ENCODE peak calls at places on chromosome 12, in five cellular contexts. J, B, D, Q and T are unnamed samples.

GRCh38 chr12:1592444-1593231 is 1.7 kb downstream of the FBXL14 start:
- DNase-seq in J (peak; percentile 24), B (no peak), D (no peak), Q (no peak), T (peak; percentile 23)

GRCh38 chr12:61891632-61892031 is 368.6 kb upstream of the USP15 start:
- DNase-seq in J (no peak), B (no peak), D (no peak), Q (no peak), T (no peak)

GRCh38 chr12:59446156-59446555 is 149.7 kb upstream of the SLC16A7 start:
- DNase-seq in J (no peak), B (no peak), D (no peak), Q (no peak), T (no peak)

GRCh38 chr12:55728185-55728931 is 451 bp downstream of the CD63 start:
- DNase-seq in J (peak; percentile 74), B (peak; percentile 84), D (peak; percentile 87), Q (peak; percentile 93), T (peak; percentile 87)

GRCh38 chr12:27142102-27142721 is 59.8 kb upstream of the C12orf71 start:
- DNase-seq in J (peak; percentile 85), B (peak; percentile 30), D (peak; percentile 57), Q (peak; percentile 78), T (peak; percentile 74)

GRCh38 chr12:2691340-2692111 is 103.2 kb upstream of the FKBP4 start:
- DNase-seq in J (peak; percentile 12), B (no peak), D (no peak), Q (no peak), T (peak; percentile 42)

GRCh38 chr12:92745874-92746553 is 43.2 kb downstream of the PLEKHG7 start:
- DNase-seq in J (no peak), B (peak; percentile 80), D (peak; percentile 14), Q (peak; percentile 82), T (no peak)

GRCh38 chr12:92431146-92431545 is 271.6 kb upstream of the PLEKHG7 start:
- DNase-seq in J (no peak), B (no peak), D (no peak), Q (no peak), T (no peak)

GRCh38 chr12:55725556-55725955 is 3.3 kb downstream of the CD63 start:
- DNase-seq in J (no peak), B (peak; percentile 12), D (no peak), Q (no peak), T (no peak)

GRCh38 chr12:127401005-127401404 is 866.0 kb upstream of the TMEM132C start:
- DNase-seq in J (no peak), B (no peak), D (no peak), Q (no peak), T (no peak)

GRCh38 chr12:53478865-53479264 is 20.4 kb downstream of the MAP3K12 start:
- DNase-seq in J (no peak), B (no peak), D (no peak), Q (no peak), T (no peak)

GRCh38 chr12:53474819-53475218 is 22.9 kb downstream of the PCBP2 start:
- DNase-seq in J (no peak), B (no peak), D (no peak), Q (no peak), T (no peak)

GRCh38 chr12:53474077-53474476 is 22.2 kb downstream of the PCBP2 start:
- DNase-seq in J (no peak), B (no peak), D (no peak), Q (no peak), T (no peak)

GRCh38 chr12:53479314-53479713 is 19.9 kb downstream of the MAP3K12 start:
- DNase-seq in J (no peak), B (no peak), D (no peak), Q (no peak), T (no peak)

DNA sequence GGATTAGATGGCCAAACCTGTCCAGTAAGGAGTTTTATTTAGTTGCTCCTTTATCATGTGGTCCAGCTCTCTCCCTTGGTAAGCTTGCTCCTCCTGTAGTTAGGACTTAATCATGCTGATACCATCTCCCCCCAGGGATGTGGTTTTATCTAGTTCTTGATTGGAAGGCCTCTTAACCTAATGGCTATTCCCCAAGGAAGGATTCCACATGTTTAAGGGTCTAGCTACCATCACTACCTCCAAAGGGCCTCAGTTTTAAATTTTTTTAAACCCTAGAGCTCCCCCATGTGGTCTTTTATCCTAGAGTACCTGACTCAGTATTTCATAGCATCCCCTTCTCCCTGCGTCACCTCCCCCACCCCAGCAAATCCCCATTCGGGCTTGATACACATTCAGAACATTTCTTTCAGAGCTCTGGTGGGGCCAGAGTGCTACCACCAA is 22.5 kb downstream of the MAP3K12 start:
- DNase-seq in J (peak; percentile 49), B (no peak), D (no peak), Q (no peak), T (no peak)
- H3K27ac ChIP-seq in J (peak overlapping the region; percentile 63), B (no peak overlapping the region), D (no peak overlapping the region), Q (peak overlapping the region; percentile 10), T (no peak overlapping the region)

DNA sequence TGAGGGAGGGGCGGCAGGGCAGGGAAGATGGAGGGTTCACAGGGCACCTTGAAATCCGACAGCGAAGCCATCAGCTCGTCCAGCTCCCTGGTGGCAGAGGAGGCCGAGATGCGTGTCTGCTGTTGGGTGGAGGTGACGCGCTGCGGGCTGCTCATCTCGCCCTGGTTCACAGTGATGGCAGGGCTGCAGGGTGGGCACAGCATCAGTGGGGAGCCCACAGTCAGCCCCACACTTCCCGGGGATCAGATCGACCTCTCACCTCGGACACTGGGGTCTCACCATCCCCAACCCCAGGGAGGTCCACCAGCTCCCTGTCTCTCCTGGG is 20.6 kb upstream of the RPLP0 start:
- DNase-seq in J (no peak), B (no peak), D (no peak), Q (no peak), T (no peak)
- H3K27ac ChIP-seq in J (no peak overlapping the region), B (no peak overlapping the region), D (no peak overlapping the region), Q (no peak overlapping the region), T (no peak overlapping the region)

GRCh38 chr12:114679942-114680341 is 4.0 kb downstream of the TBX3 start:
- DNase-seq in J (no peak), B (no peak), D (no peak), Q (no peak), T (no peak)
- H3K27ac ChIP-seq in J (no peak overlapping the region), B (peak overlapping the region; percentile 97), D (peak overlapping the region; percentile 90), Q (no peak overlapping the region), T (no peak overlapping the region)

GRCh38 chr12:64631197-64631596 is 20.9 kb downstream of the RASSF3 start:
- DNase-seq in J (no peak), B (no peak), D (no peak), Q (no peak), T (no peak)

GRCh38 chr12:64634508-64635092 is 24.3 kb downstream of the RASSF3 start:
- DNase-seq in J (no peak), B (no peak), D (no peak), Q (no peak), T (no peak)

GRCh38 chr12:64633186-64633939 is 23.1 kb downstream of the RASSF3 start:
- DNase-seq in J (no peak), B (no peak), D (no peak), Q (no peak), T (no peak)

GRCh38 chr12:64635356-64635998 is 25.2 kb downstream of the RASSF3 start:
- DNase-seq in J (no peak), B (no peak), D (no peak), Q (no peak), T (no peak)

GRCh38 chr12:64633940-64634337 is 23.6 kb downstream of the RASSF3 start:
- DNase-seq in J (no peak), B (peak; percentile 46), D (peak; percentile 39), Q (peak; percentile 85), T (no peak)
- H3K27ac ChIP-seq in J (no peak overlapping the region), B (peak overlapping the region; percentile 44), D (no peak overlapping the region), Q (peak overlapping the region; percentile 88), T (no peak overlapping the region)

DNA sequence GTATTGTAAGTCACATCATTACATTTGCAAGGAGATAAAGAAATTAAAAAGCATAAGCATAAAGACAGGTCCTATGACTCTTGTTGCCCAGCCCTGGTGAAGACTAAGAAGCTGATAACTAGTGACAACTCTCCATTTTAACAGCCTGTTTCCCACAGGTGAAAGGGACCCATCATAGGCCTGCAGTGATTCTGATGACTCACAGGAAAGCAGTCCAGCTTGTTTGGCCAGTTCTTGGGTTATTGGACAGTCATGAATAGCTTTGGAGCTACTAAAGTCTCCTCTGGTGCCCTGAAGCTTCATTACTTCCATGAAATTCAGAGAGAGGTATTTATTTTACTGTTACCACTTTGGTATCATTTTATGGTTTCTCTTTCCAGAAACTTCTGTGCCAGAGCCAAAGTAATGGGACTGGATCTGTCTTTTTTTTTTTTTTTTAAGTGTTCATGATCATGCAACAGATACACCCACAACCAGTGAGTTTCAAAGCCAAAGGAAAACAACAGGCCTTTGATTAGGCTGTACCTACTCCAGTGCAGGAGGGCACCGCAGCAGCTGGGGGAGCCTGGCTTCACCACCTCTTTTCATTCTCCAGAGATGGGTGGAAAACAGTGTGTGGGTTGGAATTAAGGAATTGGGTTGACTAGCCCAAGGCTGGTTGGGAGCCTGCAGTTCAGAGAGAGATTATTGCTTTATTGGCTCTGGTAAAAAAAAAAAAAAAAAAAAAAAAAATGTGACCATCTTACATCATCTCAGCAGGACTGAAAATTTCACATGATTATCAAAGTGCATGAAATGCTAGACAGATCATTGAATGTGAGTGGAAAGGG is 55.3 kb upstream of the DYRK2 start:
- DNase-seq in J (no peak), B (no peak), D (no peak), Q (no peak), T (no peak)
- H3K27ac ChIP-seq in J (no peak overlapping the region), B (no peak overlapping the region), D (no peak overlapping the region), Q (no peak overlapping the region), T (no peak overlapping the region)

GRCh38 chr12:104669851-104670337 is 213.1 kb downstream of the CHST11 start:
- DNase-seq in J (no peak), B (peak; percentile 81), D (peak; percentile 61), Q (no peak), T (no peak)

GRCh38 chr12:104670439-104671406 is 214.0 kb downstream of the CHST11 start:
- DNase-seq in J (no peak), B (no peak), D (no peak), Q (no peak), T (no peak)

GRCh38 chr12:104669057-104669770 is 212.5 kb downstream of the CHST11 start:
- DNase-seq in J (peak; percentile 62), B (peak; percentile 48), D (peak; percentile 39), Q (peak; percentile 90), T (no peak)

GRCh38 chr12:104667139-104667538 is 210.4 kb downstream of the CHST11 start:
- DNase-seq in J (no peak), B (peak; percentile 74), D (no peak), Q (no peak), T (no peak)

GRCh38 chr12:104668274-104668718 is 211.5 kb downstream of the CHST11 start:
- DNase-seq in J (peak; percentile 70), B (peak; percentile 75), D (no peak), Q (no peak), T (peak; percentile 14)
- H3K27ac ChIP-seq in J (peak overlapping the region; percentile 86), B (peak overlapping the region; percentile 69), D (no peak overlapping the region), Q (peak overlapping the region; percentile 74), T (no peak overlapping the region)

GRCh38 chr12:66269757-66270383 is 32.4 kb upstream of the HELB start:
- DNase-seq in J (peak; percentile 49), B (no peak), D (no peak), Q (no peak), T (no peak)

GRCh38 chr12:66269142-66269541 is 33.2 kb upstream of the HELB start:
- DNase-seq in J (no peak), B (no peak), D (no peak), Q (no peak), T (no peak)

GRCh38 chr12:66268562-66268961 is 33.7 kb upstream of the HELB start:
- DNase-seq in J (no peak), B (no peak), D (no peak), Q (no peak), T (no peak)

GRCh38 chr12:66272650-66273049 is 29.6 kb upstream of the HELB start:
- DNase-seq in J (no peak), B (no peak), D (no peak), Q (no peak), T (no peak)

GRCh38 chr12:66270613-66271012 is 31.7 kb upstream of the HELB start:
- DNase-seq in J (no peak), B (no peak), D (no peak), Q (no peak), T (no peak)
- H3K27ac ChIP-seq in J (no peak overlapping the region), B (no peak overlapping the region), D (no peak overlapping the region), Q (no peak overlapping the region), T (no peak overlapping the region)